ENCODE peak calls at places on chromosomes 7 and 10, in seven cellular contexts. L, Z, O, X, R, W and K are unnamed samples.

GRCh38 chr7:36904802-36905201 is 180.5 kb upstream of the AOAH start:
- DNase-seq in W (no peak), L (no peak), O (no peak), X (no peak), R (no peak), Z (no peak), K (no peak)

GRCh38 chr7:108824840-108825540 is 255.3 kb downstream of the DNAJB9 start:
- DNase-seq in W (no peak), X (no peak), O (peak; percentile 26), R (no peak), Z (no peak), L (no peak), K (no peak)

GRCh38 chr7:18459439-18459838 is 36.1 kb upstream of the HDAC9 start:
- DNase-seq in O (no peak), L (no peak), Z (no peak), X (no peak), W (no peak), R (no peak), K (no peak)

GRCh38 chr7:75628055-75628454 is 110.7 kb downstream of the HIP1 start:
- DNase-seq in O (no peak), W (no peak), X (no peak), Z (no peak), R (no peak), L (no peak), K (no peak)

GRCh38 chr7:140659727-140660396 is 12.9 kb upstream of the ADCK2 start:
- DNase-seq in L (no peak), W (no peak), X (peak; percentile 15), Z (peak; percentile 22), R (no peak), O (no peak), K (peak; percentile 15)

GRCh38 chr10:22022257-22023051 is 18.9 kb upstream of the DNAJC1 start:
- DNase-seq in W (no peak), O (no peak), X (no peak), Z (no peak), R (peak; percentile 64), L (no peak), K (no peak)

GRCh38 chr7:44678468-44679179 is 70.0 kb upstream of the ZMIZ2 start:
- DNase-seq in Z (peak; percentile 45), X (no peak), L (no peak), R (no peak), W (peak; percentile 83), O (no peak), K (no peak)

GRCh38 chr7:138170959-138171703 is 94.9 kb downstream of the AKR1D1 start:
- DNase-seq in R (no peak), W (no peak), L (no peak), O (no peak), X (no peak), Z (no peak), K (no peak)

GRCh38 chr7:82594665-82595064 is 151.1 kb upstream of the CACNA2D1 start:
- DNase-seq in R (no peak), W (no peak), L (no peak), X (no peak), O (no peak), Z (no peak), K (no peak)

GRCh38 chr7:156607332-156608175 is 33.0 kb upstream of the RNF32 start:
- DNase-seq in O (no peak), X (no peak), W (no peak), Z (no peak), R (peak; percentile 13), L (peak; percentile 39), K (no peak)

GRCh38 chr7:154450434-154450833 is 398.2 kb downstream of the DPP6 start:
- DNase-seq in W (no peak), O (no peak), Z (no peak), R (no peak), X (no peak), L (no peak), K (no peak)

GRCh38 chr10:114064151-114065045 is 20.7 kb downstream of the ADRB1 start:
- DNase-seq in L (no peak), X (no peak), W (no peak), Z (no peak), O (no peak), R (no peak), K (no peak)

GRCh38 chr7:43531700-43532099 is 51.2 kb upstream of the STK17A start:
- DNase-seq in Z (no peak), L (no peak), O (no peak), X (no peak), W (no peak), R (no peak), K (no peak)

GRCh38 chr7:88104732-88105131 is 115.1 kb downstream of the SRI start:
- DNase-seq in O (no peak), X (no peak), L (no peak), W (no peak), R (no peak), Z (no peak), K (no peak)

GRCh38 chr7:24781106-24781505 is 23.8 kb upstream of the GSDME start:
- DNase-seq in R (no peak), L (no peak), O (no peak), Z (no peak), W (no peak), X (no peak), K (no peak)

GRCh38 chr7:151769189-151769821 is 107.6 kb downstream of the PRKAG2 start:
- DNase-seq in X (no peak), L (no peak), O (no peak), R (no peak), Z (peak; percentile 79), W (no peak), K (peak; percentile 60)

DNA sequence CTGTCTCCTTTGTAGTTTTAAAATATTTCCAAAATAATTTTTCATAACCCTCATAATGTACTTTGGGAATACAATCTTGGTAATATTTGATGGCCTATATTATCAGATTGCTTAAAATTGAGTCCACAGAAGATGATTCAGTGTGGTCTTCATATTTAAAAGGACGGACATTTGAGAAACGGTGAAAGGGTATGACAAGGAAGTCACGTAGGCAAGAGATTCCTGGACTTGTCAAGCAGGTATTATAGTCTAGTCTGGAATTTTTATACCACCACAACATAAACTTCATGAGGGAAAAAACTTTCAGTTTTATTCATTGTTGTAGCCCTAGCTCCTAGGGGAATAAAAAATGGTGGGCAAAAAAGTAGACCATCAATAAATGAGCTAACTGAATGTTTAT is 82.3 kb downstream of the KMT2E start:
- DNase-seq in X (no peak), O (no peak), Z (no peak), R (no peak), W (no peak), L (no peak), K (no peak)
- H3K36me3 ChIP-seq in X (peaks cover 38% of the 10 kb centered on the region), O (peaks cover 2% of the 10 kb centered on the region), Z (peaks cover 100% of the 10 kb centered on the region), R (peaks cover 77% of the 10 kb centered on the region), W (peaks cover 60% of the 10 kb centered on the region), L (peaks cover 64% of the 10 kb centered on the region), K (peaks cover 7% of the 10 kb centered on the region)

GRCh38 chr7:13898957-13899670 is 90.4 kb downstream of the ETV1 start:
- DNase-seq in R (no peak), O (no peak), Z (no peak), L (no peak), X (no peak), W (no peak), K (no peak)
- TF ChIP-seq POLR2AphosphoS5 in R (no peak), O (no peak), Z (no peak), L (no peak), X (no peak), W (no peak), K (no peak)

GRCh38 chr10:70568113-70568512 is 34.4 kb downstream of the PRF1 start:
- DNase-seq in O (no peak), L (no peak), X (no peak), R (no peak), W (no peak), Z (no peak), K (no peak)

GRCh38 chr10:70567603-70568002 is 34.9 kb downstream of the PRF1 start:
- DNase-seq in L (no peak), X (no peak), W (no peak), O (no peak), R (no peak), Z (no peak), K (peak; percentile 40)

GRCh38 chr10:70566515-70567290 is 35.8 kb downstream of the PRF1 start:
- DNase-seq in L (no peak), X (no peak), Z (no peak), R (no peak), W (no peak), O (no peak), K (peak; percentile 57)

GRCh38 chr10:70571236-70571635 is 31.3 kb downstream of the PRF1 start:
- DNase-seq in R (no peak), L (no peak), X (no peak), O (no peak), W (no peak), Z (no peak), K (peak; percentile 43)

GRCh38 chr10:70568781-70569495 is 33.6 kb downstream of the PRF1 start:
- DNase-seq in L (no peak), W (no peak), X (peak; percentile 39), R (no peak), O (no peak), Z (no peak), K (peak; percentile 32)
- H3K27ac ChIP-seq in L (no peak overlapping the region), W (no peak overlapping the region), X (no peak overlapping the region), R (no peak overlapping the region), O (no peak overlapping the region), Z (no peak overlapping the region), K (no peak overlapping the region)

GRCh38 chr10:96402417-96403305 is 43.9 kb upstream of the OPALIN start:
- DNase-seq in Z (no peak), R (no peak), W (no peak), O (no peak), L (no peak), X (peak; percentile 34), K (no peak)
- H3K36me3 ChIP-seq in Z (no peaks in the 10 kb centered on the region), R (no peaks in the 10 kb centered on the region), W (no peaks in the 10 kb centered on the region), O (no peaks in the 10 kb centered on the region), L (no peaks in the 10 kb centered on the region), X (no peaks in the 10 kb centered on the region), K (no peaks in the 10 kb centered on the region)